ENCODE peak calls at places on chromosomes 12 and 14, in seven cellular contexts. P is ovary, Z is transverse colon, G is A549, Q is sigmoid colon, W is stomach, Y is K562. H is an unnamed sample.

GRCh38 chr12:89064151-89064550 is 288.1 kb downstream of the DUSP6 start:
- DNase-seq in W (no peak), P (no peak), Q (no peak), Y (no peak), Z (no peak), G (no peak), H (no peak)

GRCh38 chr12:76878045-76878898 is 547 bp downstream of the CSRP2 start:
- DNase-seq in Y (peak; percentile 39), P (no peak), W (no peak), G (peak; percentile 70), Q (no peak), Z (no peak), H (no peak)

GRCh38 chr12:58919271-58920101 is 818 bp downstream of the LRIG3 start:
- DNase-seq in G (peak; percentile 34), W (no peak), Y (no peak), P (no peak), Z (peak; percentile 42), Q (peak; percentile 71), H (peak; percentile 23)

GRCh38 chr12:28222081-28222700 is 31.9 kb downstream of the CCDC91 start:
- DNase-seq in Y (no peak), W (no peak), Z (no peak), Q (no peak), P (no peak), G (no peak), H (no peak)

GRCh38 chr12:101845312-101845711 is 14.6 kb upstream of the GNPTAB start:
- DNase-seq in W (no peak), P (no peak), Y (no peak), G (no peak), Q (no peak), Z (no peak), H (no peak)

GRCh38 chr14:50658203-50658602 is 9.9 kb downstream of the SAV1 start:
- DNase-seq in W (peak; percentile 43), Z (no peak), Y (no peak), G (no peak), Q (no peak), P (no peak), H (no peak)

GRCh38 chr14:95291859-95292542 is 27.7 kb downstream of the CLMN start:
- DNase-seq in Z (peak; percentile 68), P (no peak), G (no peak), Y (peak; percentile 19), W (peak; percentile 63), Q (peak; percentile 81), H (peak; percentile 43)

GRCh38 chr14:73887704-73888459 is 1.2 kb downstream of the ZNF410 start:
- DNase-seq in P (no peak), G (no peak), Z (no peak), W (no peak), Y (no peak), Q (no peak), H (no peak)

GRCh38 chr12:24707379-24707778 is 241.5 kb downstream of the BCAT1 start:
- DNase-seq in W (no peak), Z (no peak), Y (no peak), Q (no peak), P (no peak), G (no peak), H (no peak)

GRCh38 chr12:3772380-3772779 is 19.5 kb upstream of the CRACR2A start:
- DNase-seq in W (no peak), P (no peak), Z (no peak), Q (no peak), G (no peak), Y (no peak), H (no peak)

GRCh38 chr14:34496679-34497513 is 34.9 kb upstream of the SPTSSA start:
- DNase-seq in Z (peak; percentile 74), W (peak; percentile 41), P (peak; percentile 90), Q (peak; percentile 97), Y (peak; percentile 68), G (peak; percentile 98), H (peak; percentile 82)

GRCh38 chr12:31000751-31001150 is 72.9 kb upstream of the DDX11 start:
- DNase-seq in Q (no peak), Z (no peak), W (no peak), G (no peak), Y (no peak), P (no peak), H (no peak)

GRCh38 chr12:40692617-40693502 is 621 bp downstream of the CNTN1 start:
- DNase-seq in Z (no peak), W (no peak), G (peak; percentile 36), P (peak; percentile 66), Y (no peak), Q (peak; percentile 65), H (no peak)

GRCh38 chr12:64682572-64683277 is 72.4 kb downstream of the RASSF3 start:
- DNase-seq in Y (no peak), Q (peak; percentile 93), W (no peak), P (peak; percentile 69), G (no peak), Z (peak; percentile 58), H (no peak)

GRCh38 chr12:56160160-56160763 is 2.1 kb downstream of the MYL6 start:
- DNase-seq in Z (peak; percentile 63), G (no peak), W (no peak), Q (no peak), P (no peak), Y (no peak), H (no peak)

GRCh38 chr12:110619534-110619953 is 5.6 kb downstream of the TCTN1 start:
- DNase-seq in Z (no peak), G (no peak), Y (no peak), Q (no peak), W (no peak), P (no peak), H (no peak)

GRCh38 chr12:110615171-110615570 is 1.2 kb downstream of the TCTN1 start:
- DNase-seq in Q (no peak), Z (no peak), P (no peak), W (no peak), Y (no peak), G (no peak), H (no peak)

GRCh38 chr12:110616471-110617115 is 2.7 kb downstream of the TCTN1 start:
- DNase-seq in G (no peak), Y (no peak), Q (no peak), W (no peak), Z (no peak), P (no peak), H (no peak)

DNA sequence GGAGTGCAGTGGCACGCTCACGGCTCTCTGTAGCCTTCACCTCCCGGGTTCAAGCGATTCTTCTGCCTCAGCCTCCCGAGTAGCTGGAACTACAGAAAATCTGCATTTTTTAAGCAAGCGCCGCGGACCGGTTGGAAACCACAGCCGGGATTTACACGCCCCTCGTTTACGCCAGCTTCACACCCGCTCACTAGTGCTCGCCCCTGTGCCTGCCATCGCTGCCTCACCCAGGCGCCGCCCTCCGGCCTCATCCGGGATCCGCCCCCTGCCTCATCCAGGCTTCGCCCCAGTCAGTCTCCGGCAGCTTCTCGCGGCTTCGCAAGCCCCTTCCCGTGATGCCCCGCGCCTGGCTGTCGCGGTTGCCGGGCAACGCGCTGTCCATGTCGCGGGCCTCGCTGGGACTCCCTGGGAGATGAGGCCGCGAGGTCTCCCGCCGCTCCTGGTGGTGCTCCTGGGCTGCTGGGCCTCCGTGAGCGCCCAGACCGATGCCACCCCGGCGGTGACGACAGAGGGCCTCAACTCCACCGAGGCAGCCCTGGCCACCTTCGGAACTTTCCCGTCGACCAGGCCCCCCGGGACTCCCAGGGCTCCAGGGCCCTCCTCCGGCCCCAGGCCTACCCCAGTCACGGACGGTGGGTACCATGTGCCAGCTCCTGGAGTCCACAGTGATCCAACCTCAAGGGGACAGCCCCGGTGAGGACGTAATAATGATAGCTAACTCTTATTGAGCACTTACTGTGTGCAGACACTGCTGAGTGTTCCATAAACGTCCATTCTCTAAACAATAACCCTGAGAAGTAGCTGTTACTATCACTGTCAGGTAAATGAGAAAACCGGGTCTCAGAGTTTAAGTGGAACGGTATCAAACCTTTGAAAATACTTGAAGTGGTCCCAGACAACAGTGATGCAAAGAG is at the start of gene TCTN1:
- DNase-seq in W (peak; percentile 95), Q (peak; percentile 98), G (peak; percentile 98), P (peak; percentile 97), Z (peak; percentile 97), Y (peak; percentile 98), H (peak; percentile 91)
- TF ChIP-seq EP300 in W (no peak), Q (peak; percentile 85), G (no peak), P (peak; percentile 28), Z (no peak), Y (no peak), H (peak; percentile 99)

GRCh38 chr14:76829650-76830421 is 3.6 kb downstream of the LRRC74A start:
- DNase-seq in Z (no peak), W (peak; percentile 50), P (no peak), Y (no peak), Q (peak; percentile 76), G (no peak), H (peak; percentile 74)
- TF ChIP-seq CTCF in Z (no peak), W (no peak), P (no peak), Y (no peak), Q (no peak), G (no peak), H (no peak)

DNA sequence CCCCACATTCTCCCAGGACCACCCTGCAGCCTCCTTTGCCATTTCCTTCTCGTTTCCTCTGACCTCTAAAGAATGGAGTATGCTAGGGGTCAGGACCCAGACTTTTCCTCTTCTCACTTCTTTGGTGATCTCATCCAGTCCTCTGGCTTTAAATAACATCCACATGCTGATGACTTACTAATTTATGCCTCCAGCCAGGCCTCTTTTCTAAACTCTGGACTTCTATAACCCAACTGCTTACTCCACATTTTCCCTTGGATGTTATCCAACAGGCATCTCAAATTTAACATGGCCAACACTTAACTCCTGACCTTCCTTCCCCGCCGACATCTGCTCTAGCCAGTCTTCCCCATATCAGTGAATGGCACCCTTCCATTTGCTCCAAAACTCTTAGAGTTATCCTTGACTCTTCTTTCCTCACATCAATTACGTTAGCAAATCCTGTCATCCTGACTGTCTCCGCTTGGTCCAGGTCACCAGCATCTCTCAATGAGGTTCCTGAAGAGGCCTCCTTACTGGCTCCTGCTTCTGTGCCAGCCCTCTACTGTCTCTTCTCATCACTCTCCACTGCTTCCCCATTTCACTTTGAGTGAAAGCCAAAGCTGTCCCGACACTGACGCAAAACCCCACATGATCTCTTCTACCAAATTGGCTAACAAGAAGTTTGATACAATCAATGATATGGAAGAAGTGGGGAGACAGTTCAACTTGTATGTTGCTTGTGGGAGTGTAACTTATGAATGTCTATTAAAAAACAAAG is 42.7 kb downstream of the TMBIM6 start:
- DNase-seq in P (no peak), Q (no peak), Z (no peak), G (no peak), Y (no peak), W (no peak), H (no peak)
- TF ChIP-seq POLR2A in P (no peak), Q (no peak), Z (no peak), G (no peak), Y (no peak), W (no peak), H (no peak)

DNA sequence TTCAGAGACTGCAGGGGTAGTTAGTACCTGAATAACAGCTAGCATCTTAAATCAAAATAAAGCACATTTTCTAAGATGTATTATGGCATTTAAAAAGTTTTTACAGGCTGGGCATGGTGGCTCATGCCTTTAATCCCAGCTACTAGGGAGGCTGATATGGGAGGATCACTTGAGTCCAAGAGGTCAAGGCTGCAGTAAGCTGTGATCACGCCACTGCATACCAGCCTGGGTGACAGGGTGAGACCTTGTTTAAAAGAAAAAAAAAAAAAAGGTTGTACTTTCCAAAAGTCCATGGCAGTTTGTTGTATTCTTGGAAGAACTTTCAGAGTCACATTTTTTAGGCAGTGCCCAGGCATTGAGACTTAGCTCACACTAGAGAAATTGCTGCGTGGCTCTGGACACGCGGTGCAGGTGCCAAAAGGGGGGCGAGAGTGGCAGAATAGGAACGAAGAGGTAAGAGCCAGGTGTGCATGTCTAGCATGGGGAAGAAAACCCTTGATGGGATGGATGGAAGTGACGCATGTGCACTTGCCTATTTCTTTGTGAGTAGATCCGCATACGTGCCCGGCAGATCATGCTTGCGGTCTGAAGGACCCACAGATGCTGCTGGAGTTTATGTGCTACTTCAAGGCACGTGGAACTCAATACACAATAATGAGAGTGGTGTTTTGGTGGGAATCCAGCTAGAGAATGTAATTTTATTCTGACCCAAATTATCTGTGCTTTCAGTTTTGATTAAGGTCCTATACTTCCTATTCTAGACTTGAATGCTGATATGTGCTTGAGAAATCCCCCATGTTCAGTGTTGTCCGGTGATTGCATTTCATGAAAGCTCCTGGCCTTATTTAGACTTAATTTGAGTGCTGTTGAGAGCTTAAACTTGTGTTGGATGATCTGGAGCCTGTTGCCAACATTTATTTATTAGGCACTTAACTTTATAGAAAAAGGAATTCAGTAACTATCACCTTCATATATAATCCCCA is 11.9 kb downstream of the ANKRD13A start:
- DNase-seq in P (no peak), Z (peak; percentile 35), Q (no peak), Y (no peak), W (no peak), G (no peak), H (no peak)
- TF ChIP-seq EP300 in P (no peak), Z (no peak), Q (no peak), Y (no peak), W (no peak), G (no peak), H (no peak)

H was measured in tibial nerve.